ENCODE peak calls at places on chromosomes 13 and 19, in eight cellular contexts. G is right atrium auricular region, T is dorsolateral prefrontal cortex, V is GM23338, R is cardiac fibroblast, I is brain microvascular endothelial cell, Q is coronary artery, P is uterus. L is an unnamed sample.

GRCh38 chr13:106534844-106535551 is 464 bp downstream of the EFNB2 start:
- DNase-seq in G (no peak), I (no peak), P (peak; percentile 24), V (peak; percentile 35), Q (no peak), T (no peak), R (peak; percentile 35), L (peak; percentile 29)

GRCh38 chr13:59891053-59891452 is 272.7 kb downstream of the DIAPH3 start:
- DNase-seq in G (no peak), Q (no peak), I (no peak), V (no peak), P (no peak), R (no peak), T (no peak), L (no peak)

GRCh38 chr13:31374682-31375081 is 174.9 kb downstream of the B3GLCT start:
- DNase-seq in V (no peak), I (no peak), Q (no peak), R (no peak), P (no peak), G (no peak), T (no peak), L (no peak)

GRCh38 chr13:105465251-105465650 is 1070.2 kb downstream of the EFNB2 start:
- DNase-seq in R (no peak), Q (no peak), I (no peak), P (no peak), G (no peak), T (no peak), V (no peak), L (no peak)

GRCh38 chr19:35130761-35131720 is 3.8 kb downstream of the LGI4 start:
- DNase-seq in G (no peak), V (no peak), I (no peak), P (no peak), T (no peak), R (no peak), Q (no peak), L (no peak)

GRCh38 chr19:50333235-50333736 is 4.1 kb upstream of the KCNC3 start:
- DNase-seq in G (peak; percentile 92), Q (no peak), R (peak; percentile 87), P (peak; percentile 36), T (peak; percentile 88), I (peak; percentile 81), V (peak; percentile 96), L (peak; percentile 78)

GRCh38 chr13:101152184-101152583 is 264.1 kb downstream of the NALCN start:
- DNase-seq in T (no peak), V (no peak), Q (no peak), R (no peak), P (no peak), G (no peak), I (no peak), L (no peak)

GRCh38 chr13:30308548-30308947 is 1.2 kb upstream of the KATNAL1 start:
- DNase-seq in I (peak; percentile 31), R (peak; percentile 69), Q (no peak), P (no peak), T (no peak), G (no peak), V (no peak), L (peak; percentile 85)

GRCh38 chr13:46383383-46383782 is 3.7 kb downstream of the RUBCNL start:
- DNase-seq in P (no peak), Q (no peak), G (no peak), T (no peak), I (no peak), V (no peak), R (no peak), L (no peak)

GRCh38 chr19:50314724-50315700 is 14.2 kb downstream of the KCNC3 start:
- DNase-seq in T (no peak), P (no peak), Q (no peak), R (no peak), I (no peak), V (peak; percentile 73), G (no peak), L (no peak)

GRCh38 chr19:30076751-30077670 is 135.0 kb downstream of the URI1 start:
- DNase-seq in G (no peak), P (no peak), T (no peak), R (no peak), I (no peak), V (no peak), Q (no peak), L (no peak)

GRCh38 chr13:94110011-94110410 is 369.5 kb downstream of the DCT start:
- DNase-seq in V (no peak), G (no peak), R (no peak), I (no peak), Q (no peak), T (no peak), P (no peak), L (no peak)

GRCh38 chr19:33691736-33692135 is 70.0 kb downstream of the CHST8 start:
- DNase-seq in R (no peak), I (no peak), T (no peak), G (no peak), V (no peak), P (no peak), Q (no peak), L (no peak)

GRCh38 chr13:65638572-65639168 is 1591.5 kb downstream of the PCDH9 start:
- DNase-seq in R (peak; percentile 80), Q (no peak), I (peak; percentile 42), T (no peak), V (peak; percentile 72), G (no peak), P (no peak), L (peak; percentile 79)

GRCh38 chr13:94660695-94661324 is 51.5 kb downstream of the SOX21 start:
- DNase-seq in I (peak; percentile 27), Q (no peak), R (peak; percentile 42), P (no peak), T (no peak), G (no peak), V (peak; percentile 75), L (peak; percentile 33)

GRCh38 chr19:33177417-33177976 is 16.6 kb upstream of the LRP3 start:
- DNase-seq in T (no peak), I (peak; percentile 53), P (no peak), V (peak; percentile 61), Q (no peak), R (no peak), G (peak; percentile 80), L (no peak)

DNA sequence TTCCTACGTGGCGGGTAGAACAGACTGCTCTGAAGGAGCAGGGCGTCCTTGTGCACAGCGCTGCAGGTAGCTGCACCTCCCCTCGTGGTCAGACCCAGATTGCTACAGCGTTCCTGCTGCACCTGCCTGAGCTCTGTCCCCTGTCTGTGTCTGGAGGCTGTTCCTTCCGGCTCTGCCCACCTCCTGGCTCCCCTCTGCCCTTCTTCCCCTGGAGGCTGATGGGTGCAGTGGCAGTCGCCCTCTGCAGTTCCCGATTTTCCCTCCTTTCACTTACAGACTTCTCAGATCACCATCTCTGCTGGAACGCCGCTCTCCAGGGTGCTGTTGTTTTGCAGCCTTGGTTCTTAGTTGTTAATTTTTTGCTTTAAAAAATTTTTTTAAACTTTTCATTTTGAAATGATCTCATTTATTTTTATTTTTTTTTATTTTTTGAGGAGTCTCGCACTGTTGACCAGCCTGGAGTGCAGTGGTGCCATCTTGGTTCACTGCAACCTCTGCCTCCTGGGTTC is 53.6 kb downstream of the SMARCA4 start:
- DNase-seq in G (no peak), P (no peak), T (no peak), V (peak; percentile 45), Q (no peak), I (no peak), R (no peak), L (no peak)
- TF ChIP-seq CTCF in G (no peak), P (no peak), T (no peak), V (peak; percentile 25), Q (no peak), I (peak; percentile 23), R (no peak), L (peak; percentile 2)

DNA sequence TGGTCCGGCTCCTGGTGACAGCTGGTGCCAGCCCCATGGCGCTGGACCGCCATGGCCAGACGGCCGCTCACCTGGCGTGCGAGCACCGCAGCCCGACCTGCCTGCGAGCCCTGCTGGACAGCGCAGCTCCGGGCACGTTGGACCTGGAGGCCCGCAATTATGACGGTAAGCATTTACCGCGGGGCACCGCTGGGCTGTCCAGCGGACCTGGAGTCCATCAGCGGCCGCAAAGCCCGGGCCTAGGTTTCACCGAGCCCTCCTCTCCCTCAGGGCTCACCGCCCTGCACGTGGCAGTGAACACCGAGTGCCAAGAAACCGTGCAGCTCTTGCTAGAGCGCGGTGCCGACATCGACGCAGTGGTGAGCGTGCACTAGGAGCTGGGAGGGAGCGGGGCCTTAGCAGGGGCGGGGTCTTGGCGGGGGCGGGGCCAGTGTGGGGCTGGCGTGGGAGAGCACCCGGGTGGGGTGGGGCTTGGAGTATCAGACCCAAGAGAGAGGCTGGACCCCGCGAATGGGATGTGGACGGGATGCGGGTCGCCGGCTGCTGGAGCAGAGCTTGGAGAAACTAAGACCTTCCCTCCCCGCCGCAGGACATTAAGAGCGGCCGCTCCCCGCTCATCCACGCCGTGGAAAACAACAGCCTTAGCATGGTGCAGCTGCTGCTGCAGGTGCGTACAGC is 8.7 kb downstream of the BCL3 start:
- DNase-seq in I (no peak), T (no peak), G (peak; percentile 72), V (peak; percentile 49), P (peak; percentile 78), Q (peak; percentile 88), R (peak; percentile 72), L (peak; percentile 77)
- H3K4me3 ChIP-seq in I (peak overlapping the region; percentile 64), T (peak overlapping the region; percentile 42), G (peak overlapping the region; percentile 27), V (peak overlapping the region; percentile 77), P (peak overlapping the region; percentile 35), Q (peak overlapping the region; percentile 76), R (peak overlapping the region; percentile 40), L (peak overlapping the region; percentile 47)

DNA sequence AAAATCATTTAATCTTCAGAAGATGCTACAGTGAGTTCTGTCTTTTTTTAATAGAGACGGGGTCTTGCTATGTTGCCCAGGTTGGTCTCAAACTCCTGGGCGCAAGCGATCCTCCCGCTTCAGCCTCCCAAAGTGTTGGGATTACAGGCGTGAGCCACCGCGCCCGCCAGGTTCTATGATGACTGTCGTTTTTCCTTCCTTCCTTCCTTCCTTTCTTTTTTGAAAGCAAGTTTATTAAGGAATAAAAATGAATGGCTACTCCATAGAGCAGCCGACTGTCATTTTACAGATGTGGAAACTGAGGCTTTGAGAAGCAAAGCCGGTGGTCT is 511 bp upstream of the GAMT start:
- DNase-seq in T (no peak), I (no peak), R (no peak), Q (no peak), V (no peak), P (no peak), G (no peak), L (no peak)
- TF ChIP-seq CTCF in T (no peak), I (no peak), R (no peak), Q (no peak), V (no peak), P (no peak), G (no peak), L (no peak)

DNA sequence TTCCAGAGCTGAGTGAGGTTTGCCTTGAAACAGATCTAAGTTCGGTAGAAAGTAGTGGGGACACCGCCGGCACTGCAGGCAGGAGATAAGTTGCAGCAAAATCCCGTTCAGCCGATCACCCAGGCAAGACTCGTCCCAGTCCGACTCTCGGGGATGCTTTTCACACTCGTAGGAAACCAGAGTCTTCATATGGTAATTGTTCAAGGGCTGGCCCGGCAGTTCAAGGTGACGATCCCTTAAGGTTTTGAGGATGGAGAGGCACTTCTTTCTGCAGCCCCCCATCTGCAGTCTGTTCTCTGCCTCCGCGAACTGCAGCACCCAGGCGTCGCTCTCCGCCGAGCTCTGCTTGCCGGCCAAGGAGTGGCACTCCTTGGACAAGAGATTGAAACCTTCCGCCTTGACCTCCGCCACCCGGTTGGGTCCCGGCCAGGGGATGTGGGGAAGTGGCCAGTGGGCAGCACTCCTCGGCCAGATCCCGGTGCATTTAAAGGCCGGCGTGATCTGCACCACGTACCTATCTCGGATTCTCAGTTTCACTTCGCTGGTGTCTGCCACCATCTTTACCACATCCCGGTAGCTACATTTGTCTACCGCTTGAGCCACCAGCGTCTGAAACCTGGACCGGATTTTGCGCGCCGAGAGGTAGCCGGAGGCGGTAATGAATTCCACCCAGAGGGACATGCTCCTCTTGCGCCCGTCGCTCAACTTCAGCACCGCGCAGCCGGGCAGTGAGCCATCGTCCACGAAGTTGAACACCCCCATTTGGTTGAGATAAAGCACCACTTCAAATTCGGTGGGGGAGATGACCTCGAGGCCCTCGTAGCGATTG is 1.1 kb downstream of the MAB21L1 start:
- DNase-seq in R (peak; percentile 34), I (peak; percentile 7), G (no peak), V (peak; percentile 75), Q (no peak), P (no peak), T (no peak), L (peak; percentile 14)
- H3K4me3 ChIP-seq in R (peak overlapping the region; percentile 58), I (peak overlapping the region; percentile 59), G (peak overlapping the region; percentile 35), V (peak overlapping the region; percentile 64), Q (peak overlapping the region; percentile 74), P (no peak overlapping the region), T (peak overlapping the region; percentile 59), L (peak overlapping the region; percentile 50)